ENCODE peak calls at places on chromosomes 12 and 14, in four cellular contexts. U is RWPE2, W is IMR-90, I is HFF-Myc. H is an unnamed sample.

GRCh38 chr14:88417594-88417993 is 32.1 kb downstream of the SPATA7 start:
- DNase-seq in U (no peak), I (no peak), W (no peak), H (no peak)

GRCh38 chr14:102945346-102946130 is 23.1 kb downstream of the AMN start:
- DNase-seq in U (no peak), W (peak; percentile 84), I (no peak), H (no peak)

GRCh38 chr12:105212431-105212830 is 23.5 kb downstream of the APPL2 start:
- DNase-seq in I (no peak), U (no peak), W (peak; percentile 83), H (peak; percentile 82)

GRCh38 chr12:54018608-54018984 is 9.6 kb upstream of the HOXC6 start:
- DNase-seq in W (no peak), I (no peak), U (no peak), H (no peak)

GRCh38 chr12:52390739-52391617 is 5.5 kb upstream of the KRT84 start:
- DNase-seq in I (no peak), U (no peak), W (peak; percentile 13), H (no peak)

GRCh38 chr12:122064034-122064777 is 14.3 kb upstream of the MLXIP start:
- DNase-seq in W (peak; percentile 90), U (peak; percentile 89), I (peak; percentile 91), H (peak; percentile 88)

GRCh38 chr12:5452569-5452968 is 20.7 kb downstream of the NTF3 start:
- DNase-seq in I (no peak), U (no peak), W (no peak), H (no peak)

GRCh38 chr14:22099942-22100763 is 426.5 kb upstream of the OR4E1 start:
- DNase-seq in U (peak; percentile 67), I (peak; percentile 32), W (peak; percentile 36), H (no peak)

GRCh38 chr12:49358548-49359141 is 8.6 kb upstream of the SPATS2 start:
- DNase-seq in U (no peak), W (peak; percentile 65), I (peak; percentile 60), H (no peak)

GRCh38 chr12:92987362-92987761 is 58.3 kb upstream of the EEA1 start:
- DNase-seq in U (no peak), I (peak; percentile 56), W (peak; percentile 79), H (peak; percentile 68)

GRCh38 chr12:14332482-14332881 is 33.0 kb upstream of the ATF7IP start:
- DNase-seq in I (no peak), W (no peak), U (no peak), H (no peak)

GRCh38 chr12:130956009-130956408 is 2.3 kb downstream of the ADGRD1 start:
- DNase-seq in I (no peak), U (no peak), W (no peak), H (no peak)

GRCh38 chr12:98533723-98534251 is 18.4 kb downstream of the TMPO start:
- DNase-seq in U (no peak), W (peak; percentile 36), I (no peak), H (peak; percentile 51)

GRCh38 chr12:131985145-131985875 is 35.6 kb downstream of the EP400 start:
- DNase-seq in U (no peak), I (no peak), W (no peak), H (no peak)

GRCh38 chr12:117072106-117072505 is 27.1 kb downstream of the TESC start:
- DNase-seq in W (no peak), U (no peak), I (no peak), H (no peak)

GRCh38 chr14:31884776-31885379 is 192.2 kb upstream of the ARHGAP5 start:
- DNase-seq in W (peak; percentile 60), U (no peak), I (no peak), H (no peak)

GRCh38 chr14:22657861-22658260 is 13.7 kb upstream of the OR6J1 start:
- DNase-seq in U (no peak), W (peak; percentile 49), I (peak; percentile 15), H (no peak)

GRCh38 chr14:29814153-29815057 is 113.2 kb downstream of the PRKD1 start:
- DNase-seq in W (peak; percentile 44), I (no peak), U (no peak), H (no peak)

GRCh38 chr12:124898200-124898950 is 16.1 kb downstream of the UBC start:
- DNase-seq in U (no peak), W (no peak), I (no peak), H (no peak)

GRCh38 chr14:103687712-103688111 is 27.5 kb downstream of the XRCC3 start:
- DNase-seq in W (no peak), U (no peak), I (no peak), H (no peak)

GRCh38 chr14:103530390-103530789 is 1.4 kb downstream of the TRMT61A start:
- DNase-seq in W (peak; percentile 13), U (no peak), I (no peak), H (no peak)

GRCh38 chr12:66120477-66120876 is 10.1 kb downstream of the LLPH start:
- DNase-seq in I (no peak), U (no peak), W (no peak), H (no peak)

GRCh38 chr12:2382391-2383155 is 329.8 kb downstream of the CACNA1C start:
- DNase-seq in W (peak; percentile 51), I (no peak), U (no peak), H (no peak)

GRCh38 chr12:1418144-1418543 is 176.2 kb downstream of the FBXL14 start:
- DNase-seq in I (no peak), U (no peak), W (no peak), H (no peak)

GRCh38 chr12:29309320-29309902 is 71.6 kb downstream of the ERGIC2 start:
- DNase-seq in U (no peak), I (peak; percentile 2), W (peak; percentile 47), H (no peak)

GRCh38 chr12:117033382-117034045 is 65.7 kb downstream of the TESC start:
- DNase-seq in U (peak; percentile 31), W (no peak), I (no peak), H (no peak)

GRCh38 chr14:99511421-99512109 is 30.4 kb downstream of the CCNK start:
- DNase-seq in U (no peak), I (no peak), W (peak; percentile 67), H (no peak)

GRCh38 chr12:68560823-68561422 is 49.8 kb upstream of the RAP1B start:
- DNase-seq in U (no peak), W (peak; percentile 27), I (peak; percentile 25), H (no peak)

GRCh38 chr14:91398707-91399106 is 18.9 kb downstream of the CCDC88C start:
- DNase-seq in I (no peak), U (no peak), W (no peak), H (no peak)

GRCh38 chr12:57797938-57798337 is 15.4 kb downstream of the TSFM start:
- DNase-seq in U (no peak), W (no peak), I (no peak), H (no peak)

GRCh38 chr14:65228956-65229355 is 126.6 kb upstream of the MAX start:
- DNase-seq in W (no peak), U (no peak), I (no peak), H (no peak)

GRCh38 chr14:65231286-65231980 is 129.1 kb upstream of the MAX start:
- DNase-seq in W (no peak), I (no peak), U (no peak), H (no peak)

GRCh38 chr14:65230287-65230728 is 128.0 kb upstream of the MAX start:
- DNase-seq in I (no peak), W (no peak), U (no peak), H (no peak)

GRCh38 chr14:65228436-65228835 is 126.1 kb upstream of the MAX start:
- DNase-seq in I (no peak), U (no peak), W (no peak), H (no peak)

GRCh38 chr14:65229431-65230286 is 127.3 kb upstream of the MAX start:
- DNase-seq in I (no peak), U (no peak), W (no peak), H (no peak)
- TF ChIP-seq CTCF in I (no peak), U (no peak), W (no peak), H (no peak)

GRCh38 chr12:90611891-90612290 is 343.1 kb downstream of the CCER1 start:
- DNase-seq in I (no peak), W (no peak), U (no peak), H (no peak)

GRCh38 chr12:90611048-90611447 is 343.9 kb downstream of the CCER1 start:
- DNase-seq in W (no peak), U (no peak), I (no peak), H (no peak)
- H3K4me3 ChIP-seq in W (no peak overlapping the region), U (no peak overlapping the region), I (no peak overlapping the region), H (no peak overlapping the region)

GRCh38 chr14:98278805-98279204 is 993.2 kb downstream of the BCL11B start:
- DNase-seq in U (no peak), W (no peak), I (no peak), H (no peak)
- TF ChIP-seq CTCF in U (no peak), W (no peak), I (no peak), H (no peak)

GRCh38 chr12:89968151-89968699 is 259.6 kb upstream of the ATP2B1 start:
- DNase-seq in W (no peak), U (no peak), I (no peak), H (no peak)
- H3K4me3 ChIP-seq in W (no peak overlapping the region), U (no peak overlapping the region), I (no peak overlapping the region), H (no peak overlapping the region)

GRCh38 chr14:74673768-74674167 is 39.1 kb downstream of the AREL1 start:
- DNase-seq in U (no peak), I (no peak), W (no peak), H (no peak)

GRCh38 chr14:74669846-74670245 is 43.0 kb downstream of the AREL1 start:
- DNase-seq in I (no peak), W (no peak), U (no peak), H (no peak)

GRCh38 chr14:74667758-74668157 is 45.1 kb downstream of the AREL1 start:
- DNase-seq in I (no peak), U (no peak), W (peak; percentile 79), H (peak; percentile 55)

GRCh38 chr14:74671789-74672188 is 41.1 kb downstream of the AREL1 start:
- DNase-seq in W (peak; percentile 79), I (no peak), U (no peak), H (no peak)

GRCh38 chr14:74670726-74671125 is 42.2 kb downstream of the AREL1 start:
- DNase-seq in I (no peak), U (no peak), W (peak; percentile 82), H (no peak)
- TF ChIP-seq CTCF in I (no peak), U (no peak), W (no peak), H (no peak)

GRCh38 chr12:108732489-108732888 is 1.2 kb upstream of the CORO1C start:
- DNase-seq in U (no peak), I (no peak), W (no peak), H (no peak)
- H3K4me3 ChIP-seq in U (peak overlapping the region; percentile 87), I (peak overlapping the region; percentile 82), W (peak overlapping the region; percentile 24), H (peak overlapping the region; percentile 99)